ENCODE peak calls at places on chromosome 4, in four cellular contexts. A, S, Q and P are unnamed samples.

GRCh38 chr4:128573781-128574508 is 235.6 kb upstream of the JADE1 start:
- DNase-seq in A (no peak), S (peak), Q (no peak), P (no peak)

GRCh38 chr4:186904104-186904503 is 180.4 kb upstream of the FAT1 start:
- DNase-seq in A (no peak), S (peak), Q (no peak), P (no peak)

GRCh38 chr4:163484906-163485305 is 9.6 kb upstream of the TMA16 start:
- DNase-seq in A (no peak), S (peak), Q (peak), P (no peak)

GRCh38 chr4:8205241-8205707 is 6.2 kb downstream of the SH3TC1 start:
- DNase-seq in A (no peak), S (peak), Q (no peak), P (no peak)

GRCh38 chr4:30245140-30245539 is 475.0 kb upstream of the PCDH7 start:
- DNase-seq in A (no peak), S (no peak), Q (no peak), P (no peak)

GRCh38 chr4:2141022-2141761 is 82.1 kb downstream of the NAT8L start:
- DNase-seq in A (no peak), S (no peak), Q (no peak), P (no peak)

GRCh38 chr4:79922011-79922410 is 151.0 kb downstream of the ANTXR2 start:
- DNase-seq in A (no peak), S (no peak), Q (no peak), P (no peak)

GRCh38 chr4:23717528-23718248 is 172.2 kb downstream of the PPARGC1A start:
- DNase-seq in A (no peak), S (peak), Q (no peak), P (no peak)

GRCh38 chr4:133146574-133147198 is 2.4 kb upstream of the PCDH10 start:
- DNase-seq in A (peak), S (peak), Q (no peak), P (peak)

GRCh38 chr4:138184881-138185280 is 57.3 kb downstream of the SLC7A11 start:
- DNase-seq in A (no peak), S (no peak), Q (no peak), P (no peak)

GRCh38 chr4:24244663-24245519 is 339.5 kb downstream of the DHX15 start:
- DNase-seq in A (no peak), S (no peak), Q (no peak), P (no peak)

GRCh38 chr4:82643994-82644730 is 82.4 kb upstream of the TMEM150C start:
- DNase-seq in A (no peak), S (no peak), Q (no peak), P (no peak)

GRCh38 chr4:108991929-108992328 is 229.1 kb upstream of the ETNPPL start:
- DNase-seq in A (no peak), S (peak), Q (no peak), P (no peak)

GRCh38 chr4:188030401-188030800 is 34.8 kb downstream of the ZFP42 start:
- DNase-seq in A (no peak), S (no peak), Q (no peak), P (no peak)

GRCh38 chr4:113452868-113453620 is 308.5 kb downstream of the CAMK2D start:
- DNase-seq in A (no peak), S (no peak), Q (no peak), P (no peak)

GRCh38 chr4:82798168-82799005 is at the start of gene SCD5:
- DNase-seq in A (peak), S (peak), Q (peak), P (no peak)